ENCODE peak calls at places on chromosomes 7 and 10, in ten cellular contexts. One of them, this sample, is unnamed.

GRCh38 chr7:13949450-13949849 is 40.0 kb downstream of the ETV1 start:
- DNase-seq in H1: no peak
- DNase-seq in uterus: no peak
- DNase-seq in spleen: no peak
- DNase-seq in body of pancreas: no peak
- DNase-seq in HCT116: no peak
- DNase-seq in sigmoid colon: no peak
- DNase-seq in heart left ventricle: no peak
- DNase-seq in breast epithelium: no peak
- DNase-seq in suprapubic skin: no peak
- DNase-seq in this sample: no peak

GRCh38 chr7:86733783-86734182 is 90.1 kb downstream of the GRM3 start:
- DNase-seq in H1: no peak
- DNase-seq in uterus: no peak
- DNase-seq in spleen: no peak
- DNase-seq in body of pancreas: no peak
- DNase-seq in HCT116: no peak
- DNase-seq in sigmoid colon: no peak
- DNase-seq in heart left ventricle: no peak
- DNase-seq in breast epithelium: no peak
- DNase-seq in suprapubic skin: no peak
- DNase-seq in this sample: no peak

GRCh38 chr10:131651674-131652093 is 249.1 kb upstream of the PPP2R2D start:
- DNase-seq in H1: peak; percentile 73
- DNase-seq in uterus: no peak
- DNase-seq in spleen: peak; percentile 61
- DNase-seq in body of pancreas: no peak
- DNase-seq in HCT116: no peak
- DNase-seq in sigmoid colon: no peak
- DNase-seq in heart left ventricle: no peak
- DNase-seq in breast epithelium: no peak
- DNase-seq in suprapubic skin: peak; percentile 33
- DNase-seq in this sample: no peak

GRCh38 chr7:132430041-132430440 is 146.2 kb downstream of the PLXNA4 start:
- DNase-seq in H1: no peak
- DNase-seq in uterus: no peak
- DNase-seq in spleen: no peak
- DNase-seq in body of pancreas: no peak
- DNase-seq in HCT116: no peak
- DNase-seq in sigmoid colon: no peak
- DNase-seq in heart left ventricle: no peak
- DNase-seq in breast epithelium: no peak
- DNase-seq in suprapubic skin: no peak
- DNase-seq in this sample: no peak

GRCh38 chr10:89100680-89101079 is 106.4 kb downstream of the CH25H start:
- DNase-seq in H1: no peak
- DNase-seq in uterus: no peak
- DNase-seq in spleen: no peak
- DNase-seq in body of pancreas: no peak
- DNase-seq in HCT116: no peak
- DNase-seq in sigmoid colon: no peak
- DNase-seq in heart left ventricle: no peak
- DNase-seq in breast epithelium: no peak
- DNase-seq in suprapubic skin: no peak
- DNase-seq in this sample: no peak

GRCh38 chr10:60288291-60288690 is 101.4 kb downstream of the ANK3 start:
- DNase-seq in H1: no peak
- DNase-seq in uterus: no peak
- DNase-seq in spleen: no peak
- DNase-seq in body of pancreas: no peak
- DNase-seq in HCT116: no peak
- DNase-seq in sigmoid colon: no peak
- DNase-seq in heart left ventricle: no peak
- DNase-seq in breast epithelium: no peak
- DNase-seq in suprapubic skin: no peak
- DNase-seq in this sample: no peak

GRCh38 chr10:22414146-22414545 is 68.8 kb downstream of the SPAG6 start:
- DNase-seq in H1: no peak
- DNase-seq in uterus: no peak
- DNase-seq in spleen: no peak
- DNase-seq in body of pancreas: no peak
- DNase-seq in HCT116: no peak
- DNase-seq in sigmoid colon: no peak
- DNase-seq in heart left ventricle: no peak
- DNase-seq in breast epithelium: no peak
- DNase-seq in suprapubic skin: no peak
- DNase-seq in this sample: no peak

GRCh38 chr10:4280481-4281206 is 495.6 kb upstream of the KLF6 start:
- DNase-seq in H1: no peak
- DNase-seq in uterus: peak; percentile 40
- DNase-seq in spleen: no peak
- DNase-seq in body of pancreas: no peak
- DNase-seq in HCT116: no peak
- DNase-seq in sigmoid colon: no peak
- DNase-seq in heart left ventricle: no peak
- DNase-seq in breast epithelium: no peak
- DNase-seq in suprapubic skin: no peak
- DNase-seq in this sample: no peak

GRCh38 chr7:141486959-141487358 is 64.3 kb upstream of the AGK start:
- DNase-seq in H1: no peak
- DNase-seq in uterus: no peak
- DNase-seq in spleen: no peak
- DNase-seq in body of pancreas: no peak
- DNase-seq in HCT116: no peak
- DNase-seq in sigmoid colon: no peak
- DNase-seq in heart left ventricle: no peak
- DNase-seq in breast epithelium: no peak
- DNase-seq in suprapubic skin: no peak
- DNase-seq in this sample: no peak
- TF ChIP-seq POLR2A in H1: no peak
- TF ChIP-seq POLR2A in uterus: no peak
- TF ChIP-seq POLR2A in spleen: no peak
- TF ChIP-seq POLR2A in body of pancreas: no peak
- TF ChIP-seq POLR2A in HCT116: no peak
- TF ChIP-seq POLR2A in sigmoid colon: no peak
- TF ChIP-seq POLR2A in heart left ventricle: no peak
- TF ChIP-seq POLR2A in breast epithelium: no peak
- TF ChIP-seq POLR2A in suprapubic skin: no peak
- TF ChIP-seq POLR2A in this sample: no peak

GRCh38 chr7:98125758-98126157 is 19.1 kb downstream of the LMTK2 start:
- DNase-seq in H1: no peak
- DNase-seq in uterus: no peak
- DNase-seq in spleen: no peak
- DNase-seq in body of pancreas: no peak
- DNase-seq in HCT116: no peak
- DNase-seq in sigmoid colon: no peak
- DNase-seq in heart left ventricle: no peak
- DNase-seq in breast epithelium: no peak
- DNase-seq in suprapubic skin: no peak
- DNase-seq in this sample: no peak
- H3K27ac ChIP-seq in H1: no peak overlapping the region
- H3K27ac ChIP-seq in uterus: no peak overlapping the region
- H3K27ac ChIP-seq in spleen: peak overlapping the region; percentile 76
- H3K27ac ChIP-seq in body of pancreas: no peak overlapping the region
- H3K27ac ChIP-seq in HCT116: no peak overlapping the region
- H3K27ac ChIP-seq in sigmoid colon: no peak overlapping the region
- H3K27ac ChIP-seq in heart left ventricle: peak overlapping the region; percentile 56
- H3K27ac ChIP-seq in breast epithelium: no peak overlapping the region
- H3K27ac ChIP-seq in suprapubic skin: no peak overlapping the region
- H3K27ac ChIP-seq in this sample: no peak overlapping the region

DNA sequence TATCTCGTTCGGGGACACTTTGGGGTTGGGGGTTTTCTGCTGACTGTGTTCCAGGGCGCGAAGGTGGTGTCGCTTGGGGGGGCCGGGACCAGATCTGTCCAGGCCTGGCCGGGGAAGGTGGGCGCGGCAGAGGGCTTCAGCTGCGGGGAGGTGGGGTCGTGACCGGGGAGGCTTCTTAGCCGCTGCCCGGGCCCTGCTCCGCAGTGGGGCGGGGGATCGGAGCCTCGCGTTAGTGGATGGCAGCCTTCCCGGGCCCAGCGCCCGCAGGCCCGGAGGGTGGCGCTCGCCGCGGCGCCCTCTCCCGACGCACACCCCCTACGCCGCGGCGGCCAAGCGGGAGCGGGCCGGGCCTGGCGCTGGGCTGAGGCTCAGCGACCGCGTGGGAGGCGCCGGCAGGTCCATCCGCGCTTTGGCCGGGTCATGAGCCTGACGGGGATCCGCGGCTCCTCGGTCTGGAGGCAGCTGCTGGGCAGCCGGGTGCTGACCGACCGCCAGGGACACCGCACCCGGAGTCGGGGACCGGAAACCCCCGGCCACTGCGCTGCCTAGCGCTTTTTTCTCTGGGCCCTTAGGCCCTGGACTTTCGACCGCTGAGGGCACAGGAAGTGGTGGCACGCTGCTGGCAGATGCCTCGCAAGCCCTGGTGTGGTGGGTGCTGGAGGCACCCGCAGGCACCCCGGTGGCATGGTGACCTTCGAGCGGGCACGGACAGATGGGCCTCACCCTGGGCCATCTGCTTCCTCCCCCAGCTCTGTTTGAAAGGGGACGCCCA is 1.2 kb downstream of the AGAP3 start:
- DNase-seq in H1: no peak
- DNase-seq in uterus: peak; percentile 56
- DNase-seq in spleen: peak; percentile 88
- DNase-seq in body of pancreas: peak; percentile 74
- DNase-seq in HCT116: no peak
- DNase-seq in sigmoid colon: peak; percentile 84
- DNase-seq in heart left ventricle: peak; percentile 77
- DNase-seq in breast epithelium: no peak
- DNase-seq in suprapubic skin: peak; percentile 81
- DNase-seq in this sample: peak; percentile 85
- TF ChIP-seq POLR2A in H1: no peak
- TF ChIP-seq POLR2A in uterus: no peak
- TF ChIP-seq POLR2A in spleen: no peak
- TF ChIP-seq POLR2A in body of pancreas: peak; percentile 47
- TF ChIP-seq POLR2A in HCT116: no peak
- TF ChIP-seq POLR2A in sigmoid colon: no peak
- TF ChIP-seq POLR2A in heart left ventricle: no peak
- TF ChIP-seq POLR2A in breast epithelium: no peak
- TF ChIP-seq POLR2A in suprapubic skin: no peak
- TF ChIP-seq POLR2A in this sample: peak; percentile 89

DNA sequence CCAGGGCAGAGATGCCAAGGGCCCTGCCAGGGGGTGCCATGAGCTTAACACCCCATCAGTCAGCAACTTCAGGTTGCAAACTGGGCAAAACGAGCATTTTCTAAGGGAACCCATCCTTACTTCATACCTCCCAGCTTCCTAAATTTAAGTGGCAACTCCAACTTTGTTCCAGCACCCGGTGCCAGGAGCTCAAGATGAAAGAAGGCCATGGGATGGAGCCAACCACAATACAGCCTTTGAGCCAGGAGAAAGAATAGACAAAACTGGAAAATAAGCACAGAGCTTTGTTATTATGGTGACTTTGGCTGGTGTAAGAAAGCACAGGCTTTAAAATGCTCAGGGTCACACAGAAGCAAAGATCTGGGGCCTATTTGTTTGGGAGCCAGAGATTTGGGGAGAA is 388.7 kb upstream of the MGMT start:
- DNase-seq in H1: no peak
- DNase-seq in uterus: no peak
- DNase-seq in spleen: no peak
- DNase-seq in body of pancreas: no peak
- DNase-seq in HCT116: no peak
- DNase-seq in sigmoid colon: no peak
- DNase-seq in heart left ventricle: no peak
- DNase-seq in breast epithelium: peak; percentile 54
- DNase-seq in suprapubic skin: no peak
- DNase-seq in this sample: no peak
- H3K27ac ChIP-seq in H1: no peak overlapping the region
- H3K27ac ChIP-seq in uterus: no peak overlapping the region
- H3K27ac ChIP-seq in spleen: no peak overlapping the region
- H3K27ac ChIP-seq in body of pancreas: no peak overlapping the region
- H3K27ac ChIP-seq in HCT116: no peak overlapping the region
- H3K27ac ChIP-seq in sigmoid colon: no peak overlapping the region
- H3K27ac ChIP-seq in heart left ventricle: no peak overlapping the region
- H3K27ac ChIP-seq in breast epithelium: peak overlapping the region; percentile 58
- H3K27ac ChIP-seq in suprapubic skin: no peak overlapping the region
- H3K27ac ChIP-seq in this sample: no peak overlapping the region

DNA sequence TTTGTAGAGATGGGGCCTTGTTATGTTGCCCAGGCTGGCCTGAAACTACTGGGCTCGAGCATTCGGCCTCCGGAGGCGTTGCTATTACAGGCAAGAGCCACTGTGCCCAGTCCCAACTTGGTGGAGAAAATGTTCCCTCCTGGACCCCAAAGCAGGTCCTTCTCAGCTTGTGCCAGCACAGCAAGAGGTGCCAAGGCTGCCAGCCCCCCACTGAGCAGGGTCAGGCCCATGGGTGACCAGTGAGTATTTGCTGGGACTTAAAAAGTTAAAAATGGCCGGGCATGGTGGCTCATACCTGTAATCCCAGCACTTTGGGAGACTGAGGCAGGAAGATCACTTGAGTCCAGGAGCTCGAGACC is 4.6 kb downstream of the MAFK start:
- DNase-seq in H1: no peak
- DNase-seq in uterus: peak; percentile 16
- DNase-seq in spleen: no peak
- DNase-seq in body of pancreas: no peak
- DNase-seq in HCT116: no peak
- DNase-seq in sigmoid colon: peak; percentile 65
- DNase-seq in heart left ventricle: peak; percentile 20
- DNase-seq in breast epithelium: no peak
- DNase-seq in suprapubic skin: no peak
- DNase-seq in this sample: no peak
- TF ChIP-seq POLR2A in H1: no peak
- TF ChIP-seq POLR2A in uterus: no peak
- TF ChIP-seq POLR2A in spleen: no peak
- TF ChIP-seq POLR2A in body of pancreas: no peak
- TF ChIP-seq POLR2A in HCT116: no peak
- TF ChIP-seq POLR2A in sigmoid colon: no peak
- TF ChIP-seq POLR2A in heart left ventricle: no peak
- TF ChIP-seq POLR2A in breast epithelium: no peak
- TF ChIP-seq POLR2A in suprapubic skin: no peak
- TF ChIP-seq POLR2A in this sample: no peak

GRCh38 chr10:30447125-30447799 is 13.3 kb downstream of the MAP3K8 start:
- DNase-seq in H1: no peak
- DNase-seq in uterus: no peak
- DNase-seq in spleen: no peak
- DNase-seq in body of pancreas: no peak
- DNase-seq in HCT116: peak; percentile 77
- DNase-seq in sigmoid colon: no peak
- DNase-seq in heart left ventricle: no peak
- DNase-seq in breast epithelium: no peak
- DNase-seq in suprapubic skin: no peak
- DNase-seq in this sample: no peak
- H3K27ac ChIP-seq in H1: no peak overlapping the region
- H3K27ac ChIP-seq in uterus: no peak overlapping the region
- H3K27ac ChIP-seq in spleen: no peak overlapping the region
- H3K27ac ChIP-seq in body of pancreas: no peak overlapping the region
- H3K27ac ChIP-seq in HCT116: peak overlapping the region; percentile 18
- H3K27ac ChIP-seq in sigmoid colon: no peak overlapping the region
- H3K27ac ChIP-seq in heart left ventricle: no peak overlapping the region
- H3K27ac ChIP-seq in breast epithelium: peak overlapping the region; percentile 69
- H3K27ac ChIP-seq in suprapubic skin: peak overlapping the region; percentile 72
- H3K27ac ChIP-seq in this sample: no peak overlapping the region

DNA sequence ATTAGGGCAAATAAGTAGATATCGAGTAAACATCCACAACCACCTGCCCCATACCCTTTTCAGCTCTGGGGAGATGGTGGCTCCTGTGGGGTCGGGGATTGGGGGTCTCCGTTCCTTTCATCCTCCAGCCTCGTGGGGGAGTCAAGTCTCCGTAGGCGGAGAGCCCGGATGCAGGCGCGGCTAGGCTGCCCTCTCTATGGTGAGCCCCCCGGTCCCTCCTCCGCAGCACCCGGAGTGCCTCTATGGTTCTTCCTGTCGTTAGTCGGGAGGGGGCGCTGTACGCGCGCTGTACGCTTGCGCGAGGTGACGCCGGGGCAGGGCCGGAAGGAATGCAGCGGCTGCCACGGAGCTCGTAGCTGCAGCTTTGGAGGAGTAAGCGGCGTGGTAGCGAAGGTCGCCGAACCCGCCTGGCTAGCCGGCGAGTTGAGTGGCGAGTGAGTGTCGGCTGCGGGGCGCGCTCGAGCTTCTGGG is 14.8 kb upstream of the MMD2 start:
- DNase-seq in H1: peak; percentile 97
- DNase-seq in uterus: peak; percentile 82
- DNase-seq in spleen: peak; percentile 99
- DNase-seq in body of pancreas: peak; percentile 89
- DNase-seq in HCT116: peak; percentile 92
- DNase-seq in sigmoid colon: peak; percentile 93
- DNase-seq in heart left ventricle: peak; percentile 92
- DNase-seq in breast epithelium: peak; percentile 73
- DNase-seq in suprapubic skin: peak; percentile 94
- DNase-seq in this sample: peak; percentile 93
- TF ChIP-seq POLR2A in H1: peak; percentile 69
- TF ChIP-seq POLR2A in uterus: peak; percentile 74
- TF ChIP-seq POLR2A in spleen: no peak
- TF ChIP-seq POLR2A in body of pancreas: peak; percentile 62
- TF ChIP-seq POLR2A in HCT116: peak; percentile 46
- TF ChIP-seq POLR2A in sigmoid colon: no peak
- TF ChIP-seq POLR2A in heart left ventricle: no peak
- TF ChIP-seq POLR2A in breast epithelium: no peak
- TF ChIP-seq POLR2A in suprapubic skin: no peak
- TF ChIP-seq POLR2A in this sample: peak; percentile 41